ENCODE peak calls at places on chromosomes 4 and X, in nine cellular contexts. L, O, G, X, J, C, Y, A and E are unnamed samples.
A peak's percentile ranks its signal among the peaks of the same experiment; 100 is the strongest.

GRCh38 chr4:108881190-108881589 is 118.3 kb upstream of the ETNPPL start:
- DNase-seq in L (peak; percentile 78), O (no peak), G (no peak), X (peak; percentile 98), J (no peak), C (no peak), Y (no peak), A (no peak), E (no peak)

GRCh38 chr4:42348247-42348646 is 49.0 kb upstream of the SHISA3 start:
- DNase-seq in L (no peak), O (no peak), G (no peak), X (no peak), J (no peak), C (no peak), Y (no peak), A (no peak), E (no peak)

GRCh38 chr4:3520276-3520675 is 11.9 kb downstream of the LRPAP1 start:
- DNase-seq in L (no peak), O (no peak), G (no peak), X (no peak), J (no peak), C (no peak), Y (no peak), A (peak; percentile 34), E (no peak)

GRCh38 chr4:1855334-1856070 is 454 bp downstream of the LETM1 start:
- DNase-seq in L (no peak), O (no peak), G (no peak), X (no peak), J (peak; percentile 16), C (peak; percentile 33), Y (no peak), A (no peak), E (peak; percentile 31)

GRCh38 chrX:142040906-142041305 is 137.2 kb downstream of the MAGEC1 start:
- DNase-seq in L (no peak), O (no peak), G (no peak), X (no peak), J (no peak), C (no peak), Y (no peak), A (no peak), E (no peak)

GRCh38 chr4:108611360-108611759 is 9.0 kb upstream of the RPL34 start:
- DNase-seq in L (no peak), O (no peak), G (no peak), X (no peak), J (no peak), C (no peak), Y (no peak), A (no peak), E (no peak)

GRCh38 chrX:30313322-30313721 is 4.1 kb upstream of the NR0B1 start:
- DNase-seq in L (no peak), O (no peak), G (no peak), X (no peak), J (no peak), C (no peak), Y (no peak), A (no peak), E (no peak)

GRCh38 chr4:182825003-182825402 is 92.2 kb downstream of the DCTD start:
- DNase-seq in L (no peak), O (no peak), G (no peak), X (no peak), J (no peak), C (no peak), Y (no peak), A (no peak), E (no peak)

GRCh38 chr4:88104902-88105610 is 53.4 kb downstream of the ABCG2 start:
- DNase-seq in L (peak; percentile 59), O (no peak), G (no peak), X (peak; percentile 78), J (no peak), C (no peak), Y (no peak), A (no peak), E (no peak)

GRCh38 chrX:153576961-153577360 is 22.0 kb downstream of the CCNQ start:
- DNase-seq in L (no peak), O (no peak), G (no peak), X (no peak), J (no peak), C (no peak), Y (no peak), A (no peak), E (no peak)

GRCh38 chr4:66524778-66525177 is 854.5 kb upstream of the EPHA5 start:
- DNase-seq in L (no peak), O (no peak), G (no peak), X (no peak), J (no peak), C (no peak), Y (no peak), A (no peak), E (no peak)

GRCh38 chr4:124973716-124974115 is 261.2 kb upstream of the ANKRD50 start:
- DNase-seq in L (no peak), O (no peak), G (no peak), X (no peak), J (no peak), C (no peak), Y (no peak), A (no peak), E (no peak)

GRCh38 chrX:10589098-10589497 is 31.3 kb downstream of the MID1 start:
- DNase-seq in L (no peak), O (no peak), G (no peak), X (no peak), J (no peak), C (no peak), Y (no peak), A (no peak), E (no peak)

GRCh38 chr4:151785484-151786157 is 24.8 kb upstream of the GATB start:
- DNase-seq in L (no peak), O (no peak), G (no peak), X (no peak), J (no peak), C (no peak), Y (no peak), A (no peak), E (no peak)

GRCh38 chr4:80229590-80229989 is 32.3 kb downstream of the PRDM8 start:
- DNase-seq in L (no peak), O (no peak), G (no peak), X (no peak), J (peak; percentile 56), C (no peak), Y (no peak), A (no peak), E (no peak)

GRCh38 chr4:6464842-6465588 is 7.4 kb downstream of the PPP2R2C start:
- DNase-seq in L (no peak), O (no peak), G (no peak), X (no peak), J (no peak), C (no peak), Y (no peak), A (peak; percentile 33), E (no peak)

GRCh38 chr4:173223743-173224142 is 55.1 kb downstream of the GALNT7 start:
- DNase-seq in L (no peak), O (no peak), G (no peak), X (no peak), J (no peak), C (no peak), Y (no peak), A (no peak), E (no peak)

GRCh38 chr4:113419631-113420030 is 341.9 kb downstream of the CAMK2D start:
- DNase-seq in L (no peak), O (no peak), G (no peak), X (no peak), J (no peak), C (no peak), Y (no peak), A (no peak), E (no peak)

GRCh38 chrX:38937926-38938325 is 136.7 kb downstream of the MID1IP1 start:
- DNase-seq in L (no peak), O (no peak), G (no peak), X (no peak), J (no peak), C (no peak), Y (no peak), A (no peak), E (no peak)

GRCh38 chrX:40931921-40932320 is 153.3 kb upstream of the USP9X start:
- DNase-seq in L (no peak), O (no peak), G (no peak), X (no peak), J (no peak), C (no peak), Y (no peak), A (no peak), E (no peak)

GRCh38 chrX:45851434-45851991 is 650.8 kb upstream of the DIPK2B start:
- DNase-seq in L (no peak), O (no peak), G (peak; percentile 63), X (no peak), J (peak; percentile 58), C (peak; percentile 28), Y (no peak), A (peak; percentile 80), E (peak; percentile 37)

GRCh38 chrX:131827935-131828334 is 195.2 kb upstream of the STK26 start:
- DNase-seq in L (peak; percentile 23), O (no peak), G (no peak), X (no peak), J (peak; percentile 87), C (no peak), Y (no peak), A (no peak), E (no peak)

GRCh38 chr4:184785813-184786212 is 40.0 kb downstream of the ACSL1 start:
- DNase-seq in L (no peak), O (no peak), G (no peak), X (no peak), J (no peak), C (no peak), Y (no peak), A (no peak), E (no peak)
- H3K4me3 ChIP-seq in L (no peak overlapping the region), O (no peak overlapping the region), G (no peak overlapping the region), X (no peak overlapping the region), J (no peak overlapping the region), C (no peak overlapping the region), Y (no peak overlapping the region), A (no peak overlapping the region), E (no peak overlapping the region)

DNA sequence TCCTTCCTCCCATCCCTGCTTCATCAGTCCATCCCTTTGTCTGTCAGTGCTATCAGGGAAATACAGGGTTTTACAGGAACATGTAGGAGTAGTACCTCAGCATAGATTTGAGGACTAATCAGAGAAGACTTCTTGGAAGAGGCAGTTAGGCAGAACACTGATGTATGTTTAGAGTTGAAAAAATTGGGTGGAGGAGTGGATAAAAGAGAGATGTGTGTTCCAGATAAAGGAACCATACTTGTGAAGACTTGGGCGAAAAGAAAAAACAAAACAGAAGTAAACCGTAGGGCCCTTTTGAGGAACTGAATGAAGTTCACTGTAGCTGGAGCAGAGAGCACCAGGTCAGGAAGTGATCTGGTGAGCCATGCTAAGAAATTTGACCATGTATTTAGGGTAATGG is 32.2 kb downstream of the AFF1 start:
- DNase-seq in L (no peak), O (no peak), G (no peak), X (no peak), J (no peak), C (no peak), Y (no peak), A (no peak), E (no peak)
- TF ChIP-seq CTCF in L (no peak), O (no peak), G (no peak), X (no peak), J (no peak), C (no peak), Y (no peak), A (no peak), E (no peak)

GRCh38 chr4:8586671-8587468 is 5.7 kb upstream of the CPZ start:
- DNase-seq in L (no peak), O (no peak), G (peak; percentile 41), X (no peak), J (peak; percentile 36), C (peak; percentile 18), Y (no peak), A (peak; percentile 61), E (peak; percentile 13)
- H3K27me3 ChIP-seq in L (peaks cover 30% of the 10 kb centered on the region), O (no peaks in the 10 kb centered on the region), G (peaks cover 80% of the 10 kb centered on the region), X (peaks cover 51% of the 10 kb centered on the region), J (peaks cover 95% of the 10 kb centered on the region), C (peaks cover 7% of the 10 kb centered on the region), Y (peaks cover under 1% of the 10 kb centered on the region), A (no peaks in the 10 kb centered on the region), E (no peaks in the 10 kb centered on the region)

GRCh38 chr4:72701987-72702819 is 133.2 kb upstream of the ADAMTS3 start:
- DNase-seq in L (peak; percentile 77), O (peak; percentile 66), G (no peak), X (peak; percentile 36), J (peak; percentile 78), C (no peak), Y (no peak), A (no peak), E (peak; percentile 29)
- H3K4me3 ChIP-seq in L (peak overlapping the region; percentile 51), O (peak overlapping the region; percentile 34), G (peak overlapping the region; percentile 36), X (peak overlapping the region; percentile 61), J (peak overlapping the region; percentile 60), C (peak overlapping the region; percentile 15), Y (no peak overlapping the region), A (peak overlapping the region; percentile 15), E (peak overlapping the region; percentile 23)